ENCODE peak calls at places on chromosomes 4 and X, in five cellular contexts. I is mesenchymal stem cell, R is IMR-90, T is mesendoderm, A is neuronal stem cell. N is an unnamed sample.

GRCh38 chrX:3501833-3502535 is 155.5 kb upstream of the MXRA5 start:
- DNase-seq in T (no peak), I (no peak), A (no peak), R (no peak), N (no peak)

GRCh38 chrX:38806875-38807601 is 5.8 kb downstream of the MID1IP1 start:
- DNase-seq in I (peak; percentile 5), A (no peak), T (peak; percentile 36), R (no peak), N (no peak)

GRCh38 chr4:163680390-163681098 is 186.1 kb downstream of the TMA16 start:
- DNase-seq in I (peak; percentile 40), A (no peak), T (no peak), R (peak; percentile 19), N (no peak)

GRCh38 chrX:118727686-118728339 is 407 bp downstream of the IL13RA1 start:
- DNase-seq in T (peak; percentile 18), R (peak; percentile 10), I (peak; percentile 57), A (no peak), N (no peak)

GRCh38 chrX:136450050-136450830 is 37.5 kb upstream of the BRS3 start:
- DNase-seq in T (no peak), R (peak; percentile 23), I (peak; percentile 5), A (no peak), N (no peak)

GRCh38 chr4:33080262-33080661 is 2360.1 kb downstream of the PCDH7 start:
- DNase-seq in R (no peak), T (no peak), I (no peak), A (no peak), N (no peak)

GRCh38 chrX:110881971-110882370 is 86.4 kb upstream of the CHRDL1 start:
- DNase-seq in R (no peak), I (no peak), T (no peak), A (no peak), N (no peak)

GRCh38 chrX:103310592-103311400 is at the start of gene BEX2:
- DNase-seq in A (peak; percentile 53), R (no peak), I (peak; percentile 51), T (peak; percentile 91), N (peak; percentile 97)

GRCh38 chrX:150324035-150324728 is 38.9 kb upstream of the MAMLD1 start:
- DNase-seq in I (peak; percentile 89), A (no peak), R (peak; percentile 94), T (peak; percentile 48), N (no peak)

GRCh38 chr4:83582289-83582756 is 46.4 kb downstream of the GPAT3 start:
- DNase-seq in T (peak; percentile 8), A (no peak), I (no peak), R (no peak), N (no peak)

GRCh38 chr4:183408791-183409190 is 35.6 kb upstream of the CDKN2AIP start:
- DNase-seq in T (no peak), I (no peak), A (no peak), R (no peak), N (no peak)

GRCh38 chr4:32161382-32161781 is 1441.2 kb downstream of the PCDH7 start:
- DNase-seq in A (no peak), R (peak; percentile 48), T (peak; percentile 25), I (peak; percentile 12), N (no peak)

GRCh38 chr4:118086334-118086733 is 52.0 kb downstream of the NDST3 start:
- DNase-seq in R (peak; percentile 31), T (peak; percentile 80), I (peak; percentile 24), A (no peak), N (no peak)

GRCh38 chr4:109614015-109614414 is 54.0 kb downstream of the MCUB start:
- DNase-seq in I (no peak), T (no peak), A (no peak), R (no peak), N (no peak)

DNA sequence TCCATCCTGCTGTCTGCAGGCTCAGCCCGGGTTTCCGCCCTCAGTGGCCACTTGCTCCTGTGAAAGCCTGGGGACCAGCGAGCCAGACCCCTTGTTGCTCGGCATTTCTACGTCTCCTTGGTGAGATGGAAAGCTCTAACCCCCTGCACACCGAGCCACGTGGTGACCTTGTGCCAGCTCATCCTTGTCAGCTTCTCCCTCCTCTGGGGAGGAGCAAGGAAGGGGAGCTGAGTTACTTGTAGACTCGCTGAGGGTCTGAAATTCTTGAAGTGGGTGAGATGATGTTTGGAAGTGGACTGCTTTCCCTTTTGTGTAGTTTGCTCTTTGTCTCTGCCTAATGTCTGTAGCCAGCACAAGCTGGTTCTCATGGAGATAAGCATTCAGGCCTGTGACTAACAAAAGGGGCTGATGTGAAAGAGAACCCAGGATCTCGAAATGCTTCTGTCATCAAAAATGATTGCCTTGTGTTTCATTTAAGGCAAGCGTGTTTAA is 29.3 kb downstream of the RGS12 start:
- DNase-seq in T (no peak), I (peak; percentile 45), A (peak; percentile 77), R (peak; percentile 46), N (no peak)
- H2BK15ac ChIP-seq in T (no peak overlapping the region), I (no peak overlapping the region), A (no peak overlapping the region), R (no peak overlapping the region), N (no peak overlapping the region)

GRCh38 chr4:3486556-3487270 is 23.6 kb downstream of the DOK7 start:
- DNase-seq in T (peak; percentile 31), A (no peak), R (no peak), I (no peak), N (no peak)

GRCh38 chr4:3487861-3488260 is 24.8 kb downstream of the DOK7 start:
- DNase-seq in R (no peak), A (no peak), I (no peak), T (no peak), N (no peak)

GRCh38 chr4:3484057-3484973 is 21.2 kb downstream of the DOK7 start:
- DNase-seq in A (no peak), R (no peak), T (no peak), I (no peak), N (no peak)

GRCh38 chr4:3485011-3485881 is 22.1 kb downstream of the DOK7 start:
- DNase-seq in A (no peak), I (no peak), T (no peak), R (no peak), N (no peak)

GRCh38 chr4:3485882-3486555 is 22.9 kb downstream of the DOK7 start:
- DNase-seq in I (no peak), R (no peak), T (no peak), A (no peak), N (no peak)
- H2BK15ac ChIP-seq in I (no peak overlapping the region), R (no peak overlapping the region), T (no peak overlapping the region), A (peak overlapping the region; percentile 98), N (no peak overlapping the region)

GRCh38 chrX:132193872-132194574 is 25.2 kb downstream of the RAP2C start:
- DNase-seq in T (no peak), R (no peak), I (no peak), A (no peak), N (no peak)

GRCh38 chrX:132204629-132205028 is 14.6 kb downstream of the RAP2C start:
- DNase-seq in R (no peak), I (no peak), T (no peak), A (no peak), N (no peak)

DNA sequence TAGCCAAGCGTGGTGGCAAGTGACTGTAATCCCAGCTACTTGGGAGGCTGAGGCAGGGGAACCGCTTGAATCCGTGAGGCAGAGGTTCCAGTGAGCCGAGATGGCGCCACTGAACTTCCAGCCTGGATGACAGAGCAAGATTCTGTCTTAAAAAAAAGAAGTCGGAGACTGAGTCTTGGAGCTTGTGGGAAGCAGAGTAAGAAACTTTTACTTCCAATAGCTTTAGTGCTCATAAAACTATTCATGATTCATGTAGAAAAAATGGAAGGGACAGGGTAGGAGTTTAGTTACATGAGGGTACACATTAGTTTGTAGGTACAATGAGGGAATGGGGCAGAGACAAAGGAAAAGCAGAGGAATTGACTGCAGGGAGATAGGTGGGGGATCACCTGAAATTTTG is 19.3 kb downstream of the RAP2C start:
- DNase-seq in I (no peak), T (no peak), R (no peak), A (no peak), N (no peak)
- H2BK15ac ChIP-seq in I (no peak overlapping the region), T (no peak overlapping the region), R (no peak overlapping the region), A (no peak overlapping the region), N (no peak overlapping the region)

GRCh38 chr4:7970031-7970946 is 30.6 kb upstream of the AFAP1 start:
- DNase-seq in A (no peak), T (peak; percentile 82), R (peak; percentile 58), I (peak; percentile 70), N (no peak)
- H2BK15ac ChIP-seq in A (peak overlapping the region; percentile 71), T (no peak overlapping the region), R (peak overlapping the region; percentile 49), I (peak overlapping the region; percentile 87), N (no peak overlapping the region)